ENCODE peak calls at places on chromosomes 7 and 10, in six cellular contexts. Q is CD4-positive, CD25-positive, alpha-beta regulatory T cell; D is mammary epithelial cell; C is body of pancreas; E is kidney; A is psoas muscle. O is an unnamed sample. For H3K9me3, the result is how much of the 10 kb centered on the place peaks cover.

GRCh38 chr7:73520673-73521635 is 1.1 kb downstream of the BAZ1B start:
- DNase-seq in E (no peak), Q (no peak), C (peak), D (peak), A (no peak), O (no peak)

GRCh38 chr7:146115665-146116451 is 743 bp upstream of the CNTNAP2 start:
- DNase-seq in D (peak), Q (no peak), A (peak), C (peak), E (peak), O (peak)

GRCh38 chr7:25642849-25643248 is 414.6 kb upstream of the NPVF start:
- DNase-seq in C (no peak), D (peak), Q (no peak), A (no peak), E (no peak), O (no peak)

GRCh38 chr10:79239275-79239779 is 107.9 kb upstream of the PPIF start:
- DNase-seq in A (peak), E (peak), C (peak), D (peak), Q (no peak), O (no peak)

GRCh38 chr10:60465801-60466200 is 76.1 kb upstream of the ANK3 start:
- DNase-seq in E (no peak), D (no peak), A (no peak), Q (no peak), C (no peak), O (no peak)

GRCh38 chr10:102917314-102917961 is 656 bp upstream of the CNNM2 start:
- DNase-seq in E (peak), Q (peak), C (peak), A (peak), D (peak), O (peak)

GRCh38 chr7:103613655-103614642 is 167.9 kb upstream of the SLC26A5 start:
- DNase-seq in D (no peak), Q (no peak), E (no peak), C (no peak), A (no peak), O (no peak)

GRCh38 chr10:9762966-9763656 is 1254.6 kb upstream of the CELF2 start:
- DNase-seq in Q (no peak), E (no peak), A (no peak), D (no peak), C (no peak), O (no peak)

GRCh38 chr10:4131407-4132215 is 346.6 kb upstream of the KLF6 start:
- DNase-seq in A (no peak), E (no peak), Q (peak), C (no peak), D (peak), O (peak)
- H3K4me3 ChIP-seq in A (peak), E (no peak), Q (peak), C (no peak), D (peak), O (no peak)

GRCh38 chr7:157584420-157584819 is 247.6 kb downstream of the DNAJB6 start:
- DNase-seq in Q (no peak), E (peak), A (no peak), D (no peak), C (no peak), O (no peak)

GRCh38 chr7:157587487-157588270 is 250.9 kb downstream of the DNAJB6 start:
- DNase-seq in E (peak), C (no peak), D (no peak), Q (no peak), A (no peak), O (no peak)

GRCh38 chr7:157587051-157587450 is 250.2 kb downstream of the DNAJB6 start:
- DNase-seq in D (no peak), E (peak), Q (no peak), C (no peak), A (no peak), O (no peak)

GRCh38 chr7:157586426-157586955 is 249.7 kb downstream of the DNAJB6 start:
- DNase-seq in E (peak), Q (no peak), A (no peak), C (no peak), D (no peak), O (no peak)

GRCh38 chr7:157585113-157585861 is 248.5 kb downstream of the DNAJB6 start:
- DNase-seq in A (no peak), Q (no peak), D (no peak), E (peak), C (no peak), O (no peak)
- H3K9me3 ChIP-seq in A (under half), Q (under half), D (under half), E (under half), C (under half), O (under half)

DNA sequence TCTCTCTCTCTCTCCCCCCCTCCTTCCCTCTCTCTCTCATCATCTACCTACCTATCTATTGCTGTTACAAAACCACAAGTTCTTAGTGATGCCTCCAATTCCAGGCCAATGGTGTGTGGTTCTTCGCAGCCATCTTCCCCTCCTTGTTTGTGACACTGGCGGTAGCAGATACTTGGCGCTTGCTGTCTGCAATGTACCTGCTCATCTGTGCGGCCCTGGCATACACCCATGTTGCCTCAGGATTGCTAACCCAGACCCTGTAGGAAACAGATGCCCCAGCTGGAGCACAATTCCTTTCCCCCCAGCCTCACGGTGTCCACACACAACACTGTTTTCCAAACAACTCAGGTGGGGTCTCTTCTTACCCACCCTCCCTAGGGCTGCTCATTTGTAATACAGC is 13.6 kb upstream of the DPYSL4 start:
- DNase-seq in D (no peak), Q (no peak), C (no peak), E (no peak), A (peak), O (no peak)
- H3K4me3 ChIP-seq in D (no peak), Q (no peak), C (no peak), E (no peak), A (no peak), O (no peak)

DNA sequence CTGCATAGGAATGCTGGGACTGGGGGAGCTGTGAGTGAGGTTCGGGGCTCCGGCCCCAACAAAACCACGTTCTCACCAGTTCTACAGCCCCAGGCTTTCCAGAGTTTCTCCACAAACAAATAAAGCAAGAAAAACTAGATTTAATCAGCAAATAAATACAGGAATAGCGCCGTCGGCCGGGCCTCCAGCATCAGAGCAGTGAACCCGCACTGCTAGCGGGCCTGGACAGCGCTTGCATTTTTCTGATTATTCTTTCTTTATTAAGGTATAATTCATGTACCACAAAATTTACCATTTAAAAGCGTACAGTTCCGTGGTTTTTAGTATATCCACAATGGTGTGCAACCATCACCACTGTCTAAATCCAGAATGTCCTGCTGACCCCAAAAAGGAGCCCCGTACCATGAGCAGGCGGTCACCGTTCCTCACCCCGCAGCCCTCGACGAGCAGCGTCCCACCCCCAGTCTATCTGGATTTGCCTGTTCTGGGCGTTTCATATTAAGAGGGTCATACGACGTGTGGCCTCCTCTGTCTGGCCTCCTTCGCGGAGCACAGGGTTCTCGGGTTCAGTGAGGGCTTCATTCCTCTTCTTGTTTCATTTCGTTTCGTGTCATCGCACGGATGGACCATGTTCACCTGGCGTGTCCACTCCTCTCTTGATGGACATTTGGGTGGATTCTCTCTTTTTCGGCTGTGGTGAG is 35.5 kb upstream of the FOXL3 start:
- DNase-seq in E (peak), C (no peak), D (no peak), A (peak), Q (no peak), O (no peak)
- H3K9me3 ChIP-seq in E (under half), C (under half), D (under half), A (under half), Q (under half), O (under half)

O was measured in mucosa of descending colon.